ENCODE peak calls at places on chromosomes 5 and 9, in ten cellular contexts. O, N, I, U, T, M, E, S, B and Q are unnamed samples.

GRCh38 chr5:24789631-24790354 is 145.0 kb upstream of the CDH10 start:
- DNase-seq in O (no peak), N (no peak), I (no peak), U (no peak), T (no peak), M (no peak), E (no peak), S (no peak), B (no peak), Q (no peak)

GRCh38 chr5:154288145-154288544 is 97.6 kb downstream of the GALNT10 start:
- DNase-seq in O (no peak), N (no peak), I (no peak), U (no peak), T (no peak), M (no peak), E (peak), S (no peak), B (no peak), Q (no peak)

GRCh38 chr9:91503650-91504007 is 80.0 kb upstream of the NFIL3 start:
- DNase-seq in O (peak), N (no peak), I (no peak), U (no peak), T (no peak), M (no peak), E (no peak), S (no peak), B (no peak), Q (no peak)

GRCh38 chr9:120366646-120367019 is 213.3 kb downstream of the CDK5RAP2 start:
- DNase-seq in O (no peak), N (no peak), I (no peak), U (no peak), T (no peak), M (no peak), E (peak), S (no peak), B (no peak), Q (no peak)

GRCh38 chr5:164094321-164094720 is 588.9 kb downstream of the MAT2B start:
- DNase-seq in O (no peak), N (no peak), I (no peak), U (no peak), T (no peak), M (no peak), E (peak), S (no peak), B (no peak), Q (no peak)

GRCh38 chr9:88238281-88238571 is 100.0 kb upstream of the SPATA31C2 start:
- DNase-seq in O (no peak), N (no peak), I (no peak), U (no peak), T (no peak), M (no peak), E (no peak), S (no peak), B (no peak), Q (no peak)

GRCh38 chr5:43700591-43700990 is 97.6 kb downstream of the NNT start:
- DNase-seq in O (no peak), N (no peak), I (no peak), U (no peak), T (no peak), M (no peak), E (no peak), S (no peak), B (no peak), Q (no peak)

GRCh38 chr9:33105504-33105903 is 29.0 kb upstream of the SMU1 start:
- DNase-seq in O (no peak), N (no peak), I (no peak), U (no peak), T (no peak), M (no peak), E (no peak), S (no peak), B (no peak), Q (no peak)

GRCh38 chr9:110049699-110050450 is 158.1 kb downstream of the C9orf152 start:
- DNase-seq in O (peak), N (no peak), I (no peak), U (peak), T (peak), M (peak), E (peak), S (peak), B (peak), Q (peak)

GRCh38 chr5:94174748-94175411 is 433.5 kb upstream of the POU5F2 start:
- DNase-seq in O (no peak), N (no peak), I (no peak), U (no peak), T (no peak), M (no peak), E (no peak), S (no peak), B (no peak), Q (no peak)

GRCh38 chr5:36066540-36067210 is at the start of gene UGT3A2:
- DNase-seq in O (no peak), N (no peak), I (no peak), U (peak), T (no peak), M (no peak), E (no peak), S (no peak), B (no peak), Q (peak)

GRCh38 chr9:136117291-136118060 is 1.2 kb downstream of the TMEM250 start:
- DNase-seq in O (peak), N (no peak), I (no peak), U (no peak), T (peak), M (peak), E (peak), S (peak), B (peak), Q (peak)

GRCh38 chr5:89204766-89205165 is 321.8 kb upstream of the MEF2C start:
- DNase-seq in O (no peak), N (no peak), I (no peak), U (no peak), T (no peak), M (no peak), E (no peak), S (no peak), B (no peak), Q (no peak)

GRCh38 chr5:129244478-129244877 is 149.9 kb downstream of the ISOC1 start:
- DNase-seq in O (no peak), N (no peak), I (no peak), U (no peak), T (no peak), M (no peak), E (no peak), S (no peak), B (no peak), Q (no peak)

GRCh38 chr5:173513521-173513991 is 102.9 kb downstream of the BOD1 start:
- DNase-seq in O (no peak), N (no peak), I (no peak), U (no peak), T (no peak), M (no peak), E (no peak), S (no peak), B (no peak), Q (no peak)

GRCh38 chr5:160629007-160629402 is 207.3 kb downstream of the PTTG1 start:
- DNase-seq in O (no peak), N (no peak), I (no peak), U (no peak), T (no peak), M (no peak), E (no peak), S (no peak), B (no peak), Q (no peak)

GRCh38 chr9:87557996-87558395 is 60.3 kb downstream of the DAPK1 start:
- DNase-seq in O (no peak), N (no peak), I (no peak), U (peak), T (no peak), M (no peak), E (no peak), S (no peak), B (no peak), Q (no peak)

GRCh38 chr5:150500905-150501304 is 7.0 kb upstream of the NDST1 start:
- DNase-seq in O (no peak), N (no peak), I (no peak), U (no peak), T (no peak), M (no peak), E (no peak), S (no peak), B (no peak), Q (no peak)

GRCh38 chr5:111628901-111629300 is 116.6 kb upstream of the STARD4 start:
- DNase-seq in O (no peak), N (no peak), I (no peak), U (no peak), T (no peak), M (no peak), E (no peak), S (no peak), B (no peak), Q (no peak)

GRCh38 chr9:136561779-136562178 is 15.9 kb upstream of the NOTCH1 start:
- DNase-seq in O (no peak), N (no peak), I (no peak), U (no peak), T (no peak), M (no peak), E (no peak), S (no peak), B (no peak), Q (no peak)

GRCh38 chr9:96176901-96177718 is 124.9 kb downstream of the HSD17B3 start:
- DNase-seq in O (no peak), N (no peak), I (no peak), U (no peak), T (no peak), M (no peak), E (no peak), S (no peak), B (no peak), Q (peak)

GRCh38 chr5:83343345-83343744 is 128.2 kb upstream of the VCAN start:
- DNase-seq in O (no peak), N (peak), I (no peak), U (no peak), T (no peak), M (no peak), E (no peak), S (no peak), B (no peak), Q (no peak)

GRCh38 chr5:15737036-15737821 is 237.2 kb downstream of the FBXL7 start:
- DNase-seq in O (no peak), N (no peak), I (no peak), U (peak), T (no peak), M (no peak), E (no peak), S (no peak), B (no peak), Q (no peak)

GRCh38 chr5:133228316-133228715 is 176.5 kb downstream of the HSPA4 start:
- DNase-seq in O (no peak), N (no peak), I (no peak), U (no peak), T (no peak), M (no peak), E (no peak), S (no peak), B (no peak), Q (no peak)

GRCh38 chr9:8514760-8515159 is 715.2 kb upstream of the DMAC1 start:
- DNase-seq in O (no peak), N (no peak), I (no peak), U (peak), T (no peak), M (no peak), E (no peak), S (no peak), B (no peak), Q (peak)

GRCh38 chr9:1042466-1042865 is 7.7 kb upstream of the DMRT2 start:
- DNase-seq in O (peak), N (no peak), I (no peak), U (no peak), T (no peak), M (no peak), E (peak), S (no peak), B (no peak), Q (peak)

GRCh38 chr5:116303810-116304209 is 219.0 kb downstream of the COMMD10 start:
- DNase-seq in O (no peak), N (peak), I (no peak), U (no peak), T (no peak), M (no peak), E (no peak), S (no peak), B (no peak), Q (no peak)